ENCODE peak calls at places on chromosome 18, in four cellular contexts. One of them, this sample, is unnamed.

GRCh38 chr18:267380-267687 is 513 bp downstream of the THOC1 start:
- DNase-seq in BJ: no peak
- DNase-seq in cardiac septum: no peak
- DNase-seq in stimulated activated CD4-positive, alpha-beta T cell treated with anti-CD3 and anti-CD28 coated beads, TNF-alpha, amount 100 ng/mL, for 48 hours: no peak
- DNase-seq in this sample: no peak

GRCh38 chr18:78228974-78229373 is 750.6 kb upstream of the SALL3 start:
- DNase-seq in cardiac septum: no peak
- DNase-seq in BJ: no peak
- DNase-seq in stimulated activated CD4-positive, alpha-beta T cell treated with anti-CD3 and anti-CD28 coated beads, TNF-alpha, amount 100 ng/mL, for 48 hours: no peak
- DNase-seq in this sample: no peak

GRCh38 chr18:38619129-38619528 is 1053.5 kb upstream of the CELF4 start:
- DNase-seq in BJ: no peak
- DNase-seq in cardiac septum: no peak
- DNase-seq in stimulated activated CD4-positive, alpha-beta T cell treated with anti-CD3 and anti-CD28 coated beads, TNF-alpha, amount 100 ng/mL, for 48 hours: no peak
- DNase-seq in this sample: no peak

GRCh38 chr18:70693196-70693595 is 404.4 kb downstream of the SOCS6 start:
- DNase-seq in BJ: no peak
- DNase-seq in cardiac septum: no peak
- DNase-seq in stimulated activated CD4-positive, alpha-beta T cell treated with anti-CD3 and anti-CD28 coated beads, TNF-alpha, amount 100 ng/mL, for 48 hours: no peak
- DNase-seq in this sample: no peak

GRCh38 chr18:58581265-58581664 is 47.6 kb downstream of the ALPK2 start:
- DNase-seq in stimulated activated CD4-positive, alpha-beta T cell treated with anti-CD3 and anti-CD28 coated beads, TNF-alpha, amount 100 ng/mL, for 48 hours: no peak
- DNase-seq in cardiac septum: no peak
- DNase-seq in BJ: peak; percentile 91
- DNase-seq in this sample: no peak

GRCh38 chr18:56120781-56121180 is 517.6 kb downstream of the TXNL1 start:
- DNase-seq in stimulated activated CD4-positive, alpha-beta T cell treated with anti-CD3 and anti-CD28 coated beads, TNF-alpha, amount 100 ng/mL, for 48 hours: no peak
- DNase-seq in cardiac septum: no peak
- DNase-seq in BJ: no peak
- DNase-seq in this sample: no peak

GRCh38 chr18:76791106-76791505 is 31.3 kb upstream of the ZNF236 start:
- DNase-seq in stimulated activated CD4-positive, alpha-beta T cell treated with anti-CD3 and anti-CD28 coated beads, TNF-alpha, amount 100 ng/mL, for 48 hours: no peak
- DNase-seq in cardiac septum: no peak
- DNase-seq in BJ: no peak
- DNase-seq in this sample: no peak

GRCh38 chr18:31591113-31591512 is 564 bp upstream of the TTR start:
- DNase-seq in stimulated activated CD4-positive, alpha-beta T cell treated with anti-CD3 and anti-CD28 coated beads, TNF-alpha, amount 100 ng/mL, for 48 hours: no peak
- DNase-seq in BJ: no peak
- DNase-seq in cardiac septum: no peak
- DNase-seq in this sample: no peak

GRCh38 chr18:79345366-79345765 is 50.4 kb upstream of the NFATC1 start:
- DNase-seq in cardiac septum: no peak
- DNase-seq in stimulated activated CD4-positive, alpha-beta T cell treated with anti-CD3 and anti-CD28 coated beads, TNF-alpha, amount 100 ng/mL, for 48 hours: no peak
- DNase-seq in BJ: no peak
- DNase-seq in this sample: no peak

GRCh38 chr18:40293311-40293710 is 1661.7 kb upstream of the PIK3C3 start:
- DNase-seq in BJ: no peak
- DNase-seq in cardiac septum: no peak
- DNase-seq in stimulated activated CD4-positive, alpha-beta T cell treated with anti-CD3 and anti-CD28 coated beads, TNF-alpha, amount 100 ng/mL, for 48 hours: no peak
- DNase-seq in this sample: no peak

This sample was measured in sciatic nerve.